ENCODE peak calls at places on chromosomes 4 and X, in four cellular contexts. X is ovary, W is neural progenitor cell, O is RWPE1. C is an unnamed sample.

GRCh38 chrX:11629593-11630211 is 36.0 kb downstream of the ARHGAP6 start:
- DNase-seq in X (peak; percentile 21), W (no peak), O (no peak), C (no peak)

GRCh38 chrX:76279007-76279406 is 106.1 kb downstream of the PBDC1 start:
- DNase-seq in X (peak; percentile 22), W (peak; percentile 69), O (peak; percentile 7), C (peak; percentile 64)

GRCh38 chr4:61443813-61444510 is 243.8 kb downstream of the ADGRL3 start:
- DNase-seq in X (no peak), W (no peak), O (peak; percentile 44), C (no peak)

GRCh38 chrX:139890991-139891700 is 41.7 kb downstream of the ATP11C start:
- DNase-seq in X (no peak), W (no peak), O (peak; percentile 53), C (no peak)

GRCh38 chr4:122010610-122011009 is 58.8 kb upstream of the TRPC3 start:
- DNase-seq in X (no peak), W (no peak), O (peak; percentile 8), C (no peak)

GRCh38 chr4:69782651-69783310 is 22.4 kb upstream of the SULT1B1 start:
- DNase-seq in X (no peak), W (no peak), O (no peak), C (no peak)

GRCh38 chrX:39600222-39600621 is 497.5 kb downstream of the BCOR start:
- DNase-seq in X (no peak), W (no peak), O (no peak), C (no peak)

GRCh38 chr4:187309456-187309855 is 585.8 kb upstream of the FAT1 start:
- DNase-seq in X (no peak), W (no peak), O (peak; percentile 14), C (no peak)

GRCh38 chrX:10756365-10756915 is 136.1 kb upstream of the MID1 start:
- DNase-seq in X (no peak), W (no peak), O (peak; percentile 55), C (no peak)

GRCh38 chr4:10140866-10141759 is 24.5 kb upstream of the WDR1 start:
- DNase-seq in X (no peak), W (peak; percentile 63), O (no peak), C (no peak)

GRCh38 chr4:126344472-126344871 is 1029.7 kb downstream of the FAT4 start:
- DNase-seq in X (no peak), W (no peak), O (no peak), C (no peak)

GRCh38 chrX:54479471-54480122 is 16.4 kb downstream of the FGD1 start:
- DNase-seq in X (no peak), W (peak; percentile 50), O (no peak), C (no peak)

GRCh38 chrX:126770179-126770578 is 49.4 kb upstream of the PRR32 start:
- DNase-seq in X (no peak), W (peak; percentile 42), O (peak; percentile 4), C (no peak)
- TF ChIP-seq CTCF in X (no peak), W (peak; percentile 61), O (peak; percentile 11), C (peak; percentile 26)

GRCh38 chr4:103075894-103076776 is at the start of gene SLC9B2:
- DNase-seq in X (peak; percentile 78), W (peak; percentile 76), O (peak; percentile 55), C (peak; percentile 50)
- TF ChIP-seq CTCF in X (no peak), W (no peak), O (no peak), C (no peak)

GRCh38 chrX:134020910-134021309 is 35.5 kb upstream of the GPC3 start:
- DNase-seq in X (no peak), W (no peak), O (no peak), C (no peak)

GRCh38 chrX:134025986-134026731 is 40.8 kb upstream of the GPC3 start:
- DNase-seq in X (no peak), W (peak; percentile 34), O (no peak), C (no peak)

GRCh38 chrX:134023851-134024281 is 38.5 kb upstream of the GPC3 start:
- DNase-seq in X (no peak), W (peak; percentile 28), O (no peak), C (no peak)

GRCh38 chrX:134024686-134025377 is 39.4 kb upstream of the GPC3 start:
- DNase-seq in X (no peak), W (no peak), O (no peak), C (no peak)

GRCh38 chrX:134026732-134027311 is 41.4 kb upstream of the GPC3 start:
- DNase-seq in X (peak; percentile 36), W (peak; percentile 77), O (peak; percentile 10), C (no peak)
- TF ChIP-seq CTCF in X (peak; percentile 16), W (peak; percentile 57), O (peak; percentile 31), C (peak; percentile 21)

GRCh38 chrX:43176686-43177085 is 398.7 kb upstream of the PPP1R2C start:
- DNase-seq in X (no peak), W (no peak), O (no peak), C (no peak)
- TF ChIP-seq CTCF in X (no peak), W (no peak), O (no peak), C (no peak)

GRCh38 chr4:14254806-14255445 is 627.4 kb upstream of the BOD1L1 start:
- DNase-seq in X (no peak), W (no peak), O (no peak), C (no peak)

GRCh38 chr4:14249226-14249625 is 621.7 kb upstream of the BOD1L1 start:
- DNase-seq in X (no peak), W (no peak), O (no peak), C (no peak)

GRCh38 chr4:14257903-14258302 is 630.4 kb upstream of the BOD1L1 start:
- DNase-seq in X (no peak), W (no peak), O (no peak), C (no peak)

GRCh38 chr4:14259926-14260325 is 632.4 kb upstream of the BOD1L1 start:
- DNase-seq in X (no peak), W (no peak), O (no peak), C (no peak)

GRCh38 chr4:14254252-14254651 is 626.7 kb upstream of the BOD1L1 start:
- DNase-seq in X (peak; percentile 7), W (peak; percentile 39), O (peak; percentile 20), C (peak; percentile 12)
- TF ChIP-seq CTCF in X (no peak), W (peak; percentile 55), O (peak; percentile 27), C (peak; percentile 34)

GRCh38 chr4:97984545-97985131 is 158.6 kb downstream of the STPG2 start:
- DNase-seq in X (no peak), W (peak; percentile 28), O (no peak), C (no peak)
- TF ChIP-seq CTCF in X (no peak), W (peak; percentile 63), O (no peak), C (no peak)

DNA sequence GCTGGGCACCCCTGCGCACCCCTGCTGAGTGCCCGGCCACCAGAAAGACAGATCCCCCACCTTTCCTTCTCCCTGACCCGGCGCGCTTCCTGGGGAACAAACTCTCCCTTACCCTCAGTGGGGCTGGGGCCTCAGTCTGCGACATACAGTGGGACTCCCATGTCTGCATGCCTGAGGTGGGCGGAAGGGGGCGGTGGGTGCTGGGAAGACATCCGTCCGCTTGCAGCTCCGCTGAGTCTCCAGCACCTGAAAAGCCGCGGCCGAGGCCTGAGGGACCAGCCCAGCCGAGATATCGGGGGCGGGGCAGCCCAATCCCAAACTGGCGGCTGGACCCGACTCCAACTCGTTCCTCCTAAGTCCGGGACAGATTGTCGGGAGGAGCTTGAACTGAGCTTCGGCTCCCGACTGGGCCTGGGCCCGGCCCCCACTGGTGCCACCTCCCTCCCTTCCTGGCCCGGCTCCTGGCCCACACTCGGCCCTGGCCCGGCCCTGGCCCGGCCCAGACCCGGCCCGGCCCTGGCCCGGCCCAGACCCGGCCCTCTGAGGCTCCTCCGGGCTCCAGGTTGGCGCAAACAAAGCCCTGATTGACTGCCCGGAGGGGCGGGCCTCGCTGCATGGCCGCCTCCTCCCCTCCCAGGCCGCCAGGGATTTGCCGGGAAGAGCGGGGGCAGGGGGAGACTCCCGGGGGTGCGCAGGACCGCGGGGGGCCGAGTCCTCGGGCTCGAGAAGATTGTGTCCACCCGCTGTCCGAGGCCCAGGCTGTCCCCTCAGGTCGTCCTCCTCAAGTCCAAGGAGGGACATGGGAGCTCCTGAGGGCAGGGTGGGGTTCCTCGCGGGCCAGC is 878 bp upstream of the SLC16A2 start:
- DNase-seq in X (peak; percentile 81), W (peak; percentile 78), O (peak; percentile 42), C (peak; percentile 65)
- TF ChIP-seq CTCF in X (no peak), W (peak; percentile 7), O (no peak), C (no peak)

C was measured in pancreas.